ENCODE peak calls at places on chromosomes 13 and 19, in five cellular contexts. One of them, this sample, is unnamed.

GRCh38 chr19:44820648-44821609 is 12.0 kb downstream of the BCAM start:
- DNase-seq in breast epithelium: no peak
- DNase-seq in HCT116: no peak
- DNase-seq in ovary: peak; percentile 59
- DNase-seq in sigmoid colon: no peak
- DNase-seq in this sample: no peak

GRCh38 chr13:92769064-92769463 is 457.5 kb upstream of the GPC6 start:
- DNase-seq in HCT116: no peak
- DNase-seq in ovary: no peak
- DNase-seq in breast epithelium: no peak
- DNase-seq in sigmoid colon: no peak
- DNase-seq in this sample: no peak

GRCh38 chr19:55096061-55096701 is 20.5 kb downstream of the EPS8L1 start:
- DNase-seq in sigmoid colon: no peak
- DNase-seq in breast epithelium: no peak
- DNase-seq in ovary: no peak
- DNase-seq in HCT116: no peak
- DNase-seq in this sample: no peak

GRCh38 chr19:1128111-1128510 is 24.3 kb downstream of the GPX4 start:
- DNase-seq in sigmoid colon: no peak
- DNase-seq in ovary: no peak
- DNase-seq in HCT116: no peak
- DNase-seq in breast epithelium: no peak
- DNase-seq in this sample: no peak

GRCh38 chr13:75347925-75348324 is 134.0 kb downstream of the TBC1D4 start:
- DNase-seq in breast epithelium: no peak
- DNase-seq in sigmoid colon: no peak
- DNase-seq in HCT116: no peak
- DNase-seq in ovary: no peak
- DNase-seq in this sample: no peak

GRCh38 chr13:109941951-109942350 is 155.6 kb upstream of the IRS2 start:
- DNase-seq in breast epithelium: no peak
- DNase-seq in HCT116: no peak
- DNase-seq in sigmoid colon: no peak
- DNase-seq in ovary: no peak
- DNase-seq in this sample: no peak

GRCh38 chr19:29843180-29844051 is 31.6 kb downstream of the CCNE1 start:
- DNase-seq in HCT116: no peak
- DNase-seq in sigmoid colon: peak; percentile 67
- DNase-seq in breast epithelium: no peak
- DNase-seq in ovary: peak; percentile 28
- DNase-seq in this sample: peak; percentile 25

GRCh38 chr13:75486654-75487053 is 4.7 kb upstream of the TBC1D4 start:
- DNase-seq in HCT116: no peak
- DNase-seq in ovary: no peak
- DNase-seq in sigmoid colon: no peak
- DNase-seq in breast epithelium: no peak
- DNase-seq in this sample: no peak

GRCh38 chr13:38202730-38203129 is 146.9 kb upstream of the UFM1 start:
- DNase-seq in breast epithelium: no peak
- DNase-seq in HCT116: no peak
- DNase-seq in ovary: no peak
- DNase-seq in sigmoid colon: no peak
- DNase-seq in this sample: no peak

GRCh38 chr13:93859666-93860065 is 619.8 kb downstream of the DCT start:
- DNase-seq in breast epithelium: no peak
- DNase-seq in HCT116: no peak
- DNase-seq in sigmoid colon: no peak
- DNase-seq in ovary: no peak
- DNase-seq in this sample: no peak

GRCh38 chr19:43639507-43640423 is at the start of gene CADM4:
- DNase-seq in ovary: peak; percentile 40
- DNase-seq in breast epithelium: peak; percentile 54
- DNase-seq in sigmoid colon: peak; percentile 69
- DNase-seq in HCT116: no peak
- DNase-seq in this sample: peak; percentile 44

GRCh38 chr13:106565127-106565775 is 2.7 kb downstream of the ARGLU1 start:
- DNase-seq in breast epithelium: no peak
- DNase-seq in sigmoid colon: no peak
- DNase-seq in ovary: no peak
- DNase-seq in HCT116: no peak
- DNase-seq in this sample: no peak

GRCh38 chr13:38661276-38661675 is 25.6 kb upstream of the FREM2 start:
- DNase-seq in breast epithelium: no peak
- DNase-seq in HCT116: no peak
- DNase-seq in ovary: no peak
- DNase-seq in sigmoid colon: no peak
- DNase-seq in this sample: no peak

GRCh38 chr13:26246154-26246553 is 7.8 kb upstream of the CDK8 start:
- DNase-seq in ovary: no peak
- DNase-seq in HCT116: no peak
- DNase-seq in breast epithelium: no peak
- DNase-seq in sigmoid colon: no peak
- DNase-seq in this sample: no peak

GRCh38 chr19:1392407-1392806 is 8.7 kb downstream of the NDUFS7 start:
- DNase-seq in ovary: no peak
- DNase-seq in HCT116: no peak
- DNase-seq in sigmoid colon: no peak
- DNase-seq in breast epithelium: no peak
- DNase-seq in this sample: no peak

GRCh38 chr19:35042056-35042730 is 672 bp downstream of the HPN start:
- DNase-seq in sigmoid colon: no peak
- DNase-seq in HCT116: no peak
- DNase-seq in ovary: peak; percentile 35
- DNase-seq in breast epithelium: no peak
- DNase-seq in this sample: no peak

GRCh38 chr13:71017607-71018006 is 849.4 kb downstream of the DACH1 start:
- DNase-seq in ovary: no peak
- DNase-seq in breast epithelium: no peak
- DNase-seq in HCT116: no peak
- DNase-seq in sigmoid colon: no peak
- DNase-seq in this sample: no peak

GRCh38 chr13:84445776-84446175 is 563.5 kb upstream of the SLITRK1 start:
- DNase-seq in HCT116: no peak
- DNase-seq in sigmoid colon: no peak
- DNase-seq in breast epithelium: no peak
- DNase-seq in ovary: no peak
- DNase-seq in this sample: no peak

GRCh38 chr19:45406165-45406956 is at the start of gene POLR1G:
- DNase-seq in breast epithelium: peak; percentile 75
- DNase-seq in sigmoid colon: peak; percentile 89
- DNase-seq in HCT116: peak; percentile 79
- DNase-seq in ovary: peak; percentile 76
- DNase-seq in this sample: peak; percentile 84

GRCh38 chr13:33490461-33491327 is 205.1 kb upstream of the STARD13 start:
- DNase-seq in HCT116: no peak
- DNase-seq in breast epithelium: no peak
- DNase-seq in sigmoid colon: no peak
- DNase-seq in ovary: peak; percentile 27
- DNase-seq in this sample: no peak

GRCh38 chr19:7509625-7510024 is 6.3 kb upstream of the ZNF358 start:
- DNase-seq in breast epithelium: no peak
- DNase-seq in sigmoid colon: no peak
- DNase-seq in ovary: no peak
- DNase-seq in HCT116: no peak
- DNase-seq in this sample: no peak

GRCh38 chr13:87538366-87539052 is 132.7 kb upstream of the SLITRK5 start:
- DNase-seq in ovary: no peak
- DNase-seq in HCT116: no peak
- DNase-seq in breast epithelium: no peak
- DNase-seq in sigmoid colon: no peak
- DNase-seq in this sample: no peak

GRCh38 chr19:36604656-36605100 is 435 bp upstream of the ZNF382 start:
- DNase-seq in sigmoid colon: peak; percentile 62
- DNase-seq in HCT116: no peak
- DNase-seq in ovary: peak; percentile 20
- DNase-seq in breast epithelium: no peak
- DNase-seq in this sample: peak; percentile 38

GRCh38 chr13:110869805-110870706 is 44.8 kb downstream of the ANKRD10 start:
- DNase-seq in sigmoid colon: peak; percentile 96
- DNase-seq in ovary: peak; percentile 93
- DNase-seq in breast epithelium: peak; percentile 93
- DNase-seq in HCT116: peak; percentile 99
- DNase-seq in this sample: peak; percentile 74

GRCh38 chr13:47337781-47338507 is 441.1 kb upstream of the HTR2A start:
- DNase-seq in ovary: no peak
- DNase-seq in breast epithelium: no peak
- DNase-seq in HCT116: no peak
- DNase-seq in sigmoid colon: no peak
- DNase-seq in this sample: no peak

GRCh38 chr19:56538761-56539263 is at the start of gene ZFP28:
- DNase-seq in ovary: no peak
- DNase-seq in HCT116: no peak
- DNase-seq in breast epithelium: no peak
- DNase-seq in sigmoid colon: no peak
- DNase-seq in this sample: peak; percentile 81

GRCh38 chr13:95019886-95020285 is 281.4 kb downstream of the ABCC4 start:
- DNase-seq in HCT116: no peak
- DNase-seq in ovary: no peak
- DNase-seq in sigmoid colon: no peak
- DNase-seq in breast epithelium: no peak
- DNase-seq in this sample: no peak

GRCh38 chr13:39876258-39876657 is 220.8 kb downstream of the COG6 start:
- DNase-seq in HCT116: no peak
- DNase-seq in ovary: no peak
- DNase-seq in sigmoid colon: no peak
- DNase-seq in breast epithelium: no peak
- DNase-seq in this sample: no peak
- TF ChIP-seq POLR2A in HCT116: no peak
- TF ChIP-seq POLR2A in ovary: no peak
- TF ChIP-seq POLR2A in sigmoid colon: no peak
- TF ChIP-seq POLR2A in breast epithelium: no peak
- TF ChIP-seq POLR2A in this sample: no peak

GRCh38 chr13:46211521-46212351 is at the start of gene LRRC63:
- DNase-seq in sigmoid colon: peak; percentile 86
- DNase-seq in ovary: peak; percentile 49
- DNase-seq in HCT116: no peak
- DNase-seq in breast epithelium: peak; percentile 70
- DNase-seq in this sample: peak; percentile 87
- TF ChIP-seq POLR2A in sigmoid colon: no peak
- TF ChIP-seq POLR2A in ovary: no peak
- TF ChIP-seq POLR2A in HCT116: no peak
- TF ChIP-seq POLR2A in breast epithelium: no peak
- TF ChIP-seq POLR2A in this sample: no peak

DNA sequence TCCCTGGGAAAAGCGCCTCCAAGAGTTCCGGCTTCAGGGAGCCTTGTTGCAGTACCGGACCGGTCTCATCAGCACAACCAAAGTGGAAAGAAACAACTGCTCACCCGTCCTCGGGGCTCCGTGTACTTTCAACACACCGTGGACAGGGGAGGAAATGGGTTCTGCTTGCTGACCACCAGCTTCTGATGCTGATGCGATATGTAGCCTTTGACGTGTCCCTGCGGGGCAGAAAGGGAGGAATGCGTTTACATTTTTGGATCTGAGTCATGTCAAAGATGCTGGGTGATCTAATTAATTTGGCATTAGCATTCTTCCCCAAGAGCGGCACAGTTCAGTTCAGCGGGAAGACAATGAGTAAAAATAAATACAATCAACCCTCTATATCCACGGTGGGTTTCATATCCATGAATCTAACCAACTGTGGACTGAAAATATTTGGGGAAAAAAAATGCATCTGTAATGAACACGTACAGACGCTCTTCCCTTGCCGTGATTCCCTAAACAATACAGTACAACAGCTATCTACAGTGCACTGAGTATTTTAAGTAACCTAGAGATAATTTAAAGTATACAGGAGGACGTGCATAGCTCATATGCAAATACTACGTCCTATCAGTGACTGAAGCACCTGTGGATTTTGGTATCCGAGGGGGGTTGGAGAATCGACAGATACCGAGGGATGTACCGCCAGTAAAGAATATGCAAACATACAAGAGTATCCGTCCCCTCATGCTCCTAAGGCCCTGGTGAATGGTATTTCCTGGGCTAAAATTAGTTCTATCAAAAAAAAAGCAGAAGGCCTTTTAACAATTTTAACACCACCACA is 19.8 kb downstream of the PROZ start:
- DNase-seq in ovary: no peak
- DNase-seq in sigmoid colon: no peak
- DNase-seq in HCT116: no peak
- DNase-seq in breast epithelium: no peak
- DNase-seq in this sample: no peak
- TF ChIP-seq POLR2A in ovary: no peak
- TF ChIP-seq POLR2A in sigmoid colon: no peak
- TF ChIP-seq POLR2A in HCT116: no peak
- TF ChIP-seq POLR2A in breast epithelium: no peak
- TF ChIP-seq POLR2A in this sample: no peak

DNA sequence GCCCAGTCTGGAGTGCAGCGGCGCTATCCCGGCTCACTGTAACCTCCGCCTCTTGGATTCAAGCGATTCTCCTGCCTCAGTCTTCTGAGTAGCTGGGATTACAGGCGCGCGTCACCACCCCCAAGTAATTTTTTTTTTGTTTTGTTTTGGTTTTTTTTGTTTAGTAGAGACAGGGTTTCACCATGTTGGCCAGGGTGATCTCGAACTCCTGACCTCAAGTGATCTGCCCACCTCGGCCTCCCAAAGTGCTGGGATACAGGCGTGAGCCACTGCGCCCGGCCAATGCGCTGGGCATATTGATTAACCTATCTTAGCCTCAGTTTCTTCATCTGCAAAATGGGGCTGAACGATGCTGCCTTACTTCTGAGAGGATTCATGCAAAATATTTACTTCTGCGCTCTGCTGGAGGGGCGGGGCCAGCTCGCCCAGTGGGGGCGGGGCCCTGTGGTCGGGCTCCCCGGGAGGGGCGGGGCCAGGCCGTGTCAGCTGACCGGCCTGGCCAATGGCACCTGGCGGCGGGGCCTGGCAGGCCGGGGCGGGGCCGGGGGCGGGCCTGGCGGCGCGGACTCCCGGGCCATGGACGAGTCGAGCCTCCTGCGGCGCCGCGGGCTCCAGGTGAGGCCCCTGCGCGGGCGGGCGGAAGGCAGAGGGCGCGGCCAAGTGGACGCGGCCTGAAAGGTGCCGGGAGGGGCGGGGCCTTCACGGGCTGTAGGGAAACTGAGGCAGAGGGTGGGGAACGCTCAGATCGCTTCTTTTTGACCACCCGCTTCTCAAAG is at the start of gene MAST3:
- DNase-seq in ovary: peak; percentile 85
- DNase-seq in breast epithelium: peak; percentile 80
- DNase-seq in sigmoid colon: peak; percentile 80
- DNase-seq in HCT116: peak; percentile 61
- DNase-seq in this sample: peak; percentile 93
- TF ChIP-seq POLR2A in ovary: no peak
- TF ChIP-seq POLR2A in breast epithelium: no peak
- TF ChIP-seq POLR2A in sigmoid colon: no peak
- TF ChIP-seq POLR2A in HCT116: no peak
- TF ChIP-seq POLR2A in this sample: no peak